ENCODE peak calls at places on chromosomes 5 and 9, in eight cellular contexts. W is naive B cell, B is sigmoid colon, J is astrocyte, L is posterior cingulate gyrus, G is right atrium auricular region, I is T-cell, N is fibroblast of the aortic adventitia. V is an unnamed sample.

GRCh38 chr5:2192496-2192895 is 309.8 kb upstream of the IRX4 start:
- DNase-seq in B (no peak), L (no peak), W (no peak), G (no peak), I (no peak), N (no peak), J (no peak), V (no peak)

GRCh38 chr9:91119147-91119546 is 242.6 kb downstream of the AUH start:
- DNase-seq in N (peak), B (no peak), G (no peak), L (no peak), W (no peak), J (peak), I (no peak), V (no peak)

GRCh38 chr5:159658266-159658665 is 258.0 kb upstream of the ADRA1B start:
- DNase-seq in G (no peak), J (no peak), I (no peak), B (no peak), L (no peak), N (no peak), W (no peak), V (no peak)

GRCh38 chr9:127612993-127613954 is 1.2 kb downstream of the STXBP1 start:
- DNase-seq in I (peak), L (peak), B (peak), J (peak), W (peak), G (peak), N (peak), V (peak)

GRCh38 chr9:12722131-12722530 is 28.9 kb downstream of the TYRP1 start:
- DNase-seq in B (no peak), N (peak), G (no peak), J (no peak), W (no peak), L (no peak), I (no peak), V (no peak)

GRCh38 chr5:22063717-22064116 is 789.4 kb downstream of the CDH12 start:
- DNase-seq in L (no peak), W (no peak), B (no peak), J (no peak), G (no peak), I (no peak), N (no peak), V (no peak)

GRCh38 chr5:93019896-93020295 is 561.1 kb downstream of the NR2F1-AS1 start:
- DNase-seq in W (no peak), G (no peak), J (no peak), I (no peak), N (no peak), B (no peak), L (no peak), V (no peak)

GRCh38 chr9:129280236-129281231 is 102.5 kb upstream of the IER5L start:
- DNase-seq in G (peak), J (no peak), N (no peak), L (no peak), B (peak), I (no peak), W (no peak), V (no peak)

GRCh38 chr5:150053231-150053626 is 33.1 kb downstream of the CSF1R start:
- DNase-seq in N (peak), W (no peak), J (peak), L (no peak), I (no peak), G (no peak), B (no peak), V (no peak)

GRCh38 chr5:114099161-114099560 is 262.7 kb upstream of the KCNN2 start:
- DNase-seq in B (no peak), W (no peak), J (no peak), N (no peak), G (no peak), I (no peak), L (no peak), V (no peak)

GRCh38 chr5:31554552-31554951 is 22.5 kb downstream of the C5orf22 start:
- DNase-seq in I (no peak), N (no peak), G (no peak), B (no peak), J (peak), L (no peak), W (no peak), V (no peak)

GRCh38 chr9:127689332-127690000 is 17.3 kb upstream of the CFAP157 start:
- DNase-seq in G (no peak), I (no peak), W (no peak), J (no peak), N (no peak), L (no peak), B (no peak), V (no peak)

GRCh38 chr5:176447538-176447981 is 625 bp upstream of the FAF2 start:
- DNase-seq in G (no peak), B (no peak), L (peak), N (no peak), W (no peak), J (no peak), I (peak), V (peak)

GRCh38 chr5:164214698-164215097 is 709.3 kb downstream of the MAT2B start:
- DNase-seq in B (no peak), W (no peak), I (no peak), G (no peak), N (no peak), L (no peak), J (no peak), V (no peak)

GRCh38 chr5:53166101-53166500 is 56.5 kb upstream of the MOCS2 start:
- DNase-seq in J (no peak), W (no peak), L (no peak), N (peak), G (no peak), I (no peak), B (no peak), V (no peak)

GRCh38 chr9:97563458-97564135 is 62.1 kb downstream of the TMOD1 start:
- DNase-seq in L (no peak), N (peak), I (no peak), W (no peak), G (peak), J (no peak), B (no peak), V (no peak)

GRCh38 chr5:60514152-60514551 is 185.8 kb downstream of the DEPDC1B start:
- DNase-seq in L (no peak), B (no peak), J (no peak), G (no peak), N (peak), W (no peak), I (no peak), V (no peak)

GRCh38 chr9:130824616-130825015 is 10.4 kb upstream of the ABL1 start:
- DNase-seq in I (no peak), B (no peak), G (no peak), N (no peak), J (no peak), L (no peak), W (no peak), V (no peak)

GRCh38 chr9:135147473-135147805 is 60.0 kb downstream of the OLFM1 start:
- DNase-seq in W (no peak), G (no peak), L (peak), N (no peak), J (no peak), B (no peak), I (no peak), V (no peak)

GRCh38 chr9:109317979-109318671 is 2.7 kb downstream of the EPB41L4B start:
- DNase-seq in G (no peak), J (no peak), I (no peak), N (no peak), W (no peak), L (no peak), B (no peak), V (no peak)

GRCh38 chr5:35826561-35826960 is 30.1 kb upstream of the IL7R start:
- DNase-seq in J (no peak), W (no peak), B (no peak), L (no peak), G (no peak), I (no peak), N (no peak), V (no peak)

GRCh38 chr5:530556-530955 is 6.3 kb upstream of the SLC9A3 start:
- DNase-seq in J (no peak), N (no peak), B (no peak), G (no peak), W (no peak), I (no peak), L (peak), V (no peak)

GRCh38 chr5:120463991-120464626 is at the start of gene PRR16:
- DNase-seq in B (peak), N (peak), I (no peak), L (peak), J (peak), G (no peak), W (peak), V (no peak)

GRCh38 chr9:128898382-128898781 is 16.4 kb downstream of the LRRC8A start:
- DNase-seq in I (no peak), J (no peak), B (no peak), L (no peak), N (no peak), W (no peak), G (no peak), V (no peak)

GRCh38 chr5:134440185-134440755 is 28.6 kb upstream of the CDKN2AIPNL start:
- DNase-seq in G (no peak), N (peak), W (no peak), B (no peak), L (no peak), I (no peak), J (no peak), V (no peak)

GRCh38 chr5:1204693-1205242 is 3.4 kb downstream of the SLC6A19 start:
- DNase-seq in N (peak), L (peak), B (no peak), G (no peak), W (no peak), I (no peak), J (peak), V (no peak)

GRCh38 chr9:131012396-131012917 is 3.5 kb downstream of the LAMC3 start:
- DNase-seq in G (no peak), J (no peak), N (no peak), L (peak), B (no peak), I (no peak), W (no peak), V (no peak)

GRCh38 chr5:168409601-168410458 is 76.4 kb upstream of the RARS1 start:
- DNase-seq in G (no peak), B (peak), L (peak), J (peak), I (no peak), W (no peak), N (peak), V (no peak)

GRCh38 chr5:100430268-100430900 is 104.8 kb upstream of the FAM174A start:
- DNase-seq in W (peak), I (peak), N (peak), L (peak), J (no peak), B (peak), G (no peak), V (peak)

GRCh38 chr9:20884985-20885593 is 146.4 kb downstream of the HACD4 start:
- DNase-seq in I (peak), J (peak), W (peak), B (peak), N (peak), L (no peak), G (peak), V (peak)

GRCh38 chr5:136123236-136123768 is 9.3 kb upstream of the SMAD5 start:
- DNase-seq in W (no peak), G (no peak), L (no peak), B (no peak), I (no peak), J (peak), N (no peak), V (no peak)

GRCh38 chr5:60929024-60929423 is 15.8 kb downstream of the ERCC8 start:
- DNase-seq in N (peak), I (no peak), J (no peak), B (no peak), L (no peak), W (no peak), G (no peak), V (no peak)

GRCh38 chr5:2201832-2202231 is 319.1 kb upstream of the IRX4 start:
- DNase-seq in W (no peak), G (peak), N (no peak), L (peak), I (no peak), B (no peak), J (no peak), V (no peak)

GRCh38 chr5:65191554-65192126 is 290.1 kb downstream of the ADAMTS6 start:
- DNase-seq in W (no peak), I (no peak), G (no peak), N (peak), B (no peak), L (no peak), J (peak), V (no peak)